ENCODE peak calls at places on chromosomes 7 and 10, in five cellular contexts. E, I, H, K and B are unnamed samples.

GRCh38 chr10:101133489-101134298 is 2.6 kb downstream of the TLX1 start:
- DNase-seq in K (no peak), I (no peak), H (no peak), E (no peak), B (no peak)

GRCh38 chr10:24324651-24325050 is 115.7 kb downstream of the KIAA1217 start:
- DNase-seq in K (no peak), E (no peak), I (no peak), H (no peak), B (no peak)

GRCh38 chr7:4849390-4849789 is 12.4 kb downstream of the PAPOLB start:
- DNase-seq in H (no peak), E (peak; percentile 9), K (no peak), I (peak; percentile 21), B (no peak)

GRCh38 chr10:60627778-60628773 is 150.2 kb upstream of the CDK1 start:
- DNase-seq in E (no peak), I (no peak), K (no peak), H (no peak), B (no peak)

GRCh38 chr10:230758-231157 is 95.5 kb downstream of the ZMYND11 start:
- DNase-seq in E (no peak), I (peak; percentile 17), K (no peak), H (no peak), B (no peak)

GRCh38 chr10:84603971-84604370 is 275.6 kb downstream of the CCSER2 start:
- DNase-seq in I (no peak), E (no peak), K (no peak), H (no peak), B (no peak)

GRCh38 chr7:48192996-48193395 is 21.7 kb downstream of the ABCA13 start:
- DNase-seq in E (no peak), I (no peak), H (no peak), K (no peak), B (no peak)

GRCh38 chr10:103985726-103986125 is 18.8 kb downstream of the SLK start:
- DNase-seq in E (no peak), I (no peak), K (no peak), H (no peak), B (no peak)

GRCh38 chr10:98555011-98555619 is 108.4 kb upstream of the HPS1 start:
- DNase-seq in H (no peak), E (no peak), K (no peak), I (no peak), B (no peak)

GRCh38 chr7:40232242-40232929 is 97.6 kb downstream of the SUGCT start:
- DNase-seq in E (peak; percentile 28), H (no peak), I (peak; percentile 21), K (no peak), B (no peak)

GRCh38 chr7:30238721-30239441 is 45.5 kb upstream of the ZNRF2 start:
- DNase-seq in I (no peak), E (no peak), K (peak; percentile 76), H (no peak), B (no peak)

GRCh38 chr7:3404490-3404889 is 103.4 kb downstream of the SDK1 start:
- DNase-seq in H (no peak), E (no peak), K (no peak), I (no peak), B (no peak)

GRCh38 chr10:80411267-80411668 is 2.9 kb downstream of the PRXL2A start:
- DNase-seq in I (no peak), H (no peak), K (peak; percentile 48), E (no peak), B (no peak)

GRCh38 chr7:28800150-28800549 is 158.0 kb downstream of the TRIL start:
- DNase-seq in E (no peak), H (no peak), K (peak; percentile 35), I (no peak), B (no peak)

GRCh38 chr10:62637249-62638061 is 167.1 kb upstream of the ADO start:
- DNase-seq in I (no peak), K (no peak), E (peak; percentile 22), H (peak; percentile 49), B (no peak)

GRCh38 chr10:11610151-11610854 is 1.1 kb downstream of the USP6NL start:
- DNase-seq in I (no peak), E (no peak), K (no peak), H (no peak), B (no peak)

GRCh38 chr10:64271983-64272382 is 750.8 kb downstream of the REEP3 start:
- DNase-seq in I (no peak), E (no peak), K (no peak), H (no peak), B (no peak)

GRCh38 chr10:75654171-75654772 is 222.8 kb downstream of the LRMDA start:
- DNase-seq in E (no peak), H (no peak), K (no peak), I (no peak), B (no peak)

GRCh38 chr10:114868801-114869200 is 47.2 kb downstream of the FHIP2A start:
- DNase-seq in H (no peak), I (no peak), K (no peak), E (no peak), B (no peak)

GRCh38 chr7:18257711-18258110 is 230.1 kb upstream of the PRPS1L1 start:
- DNase-seq in K (no peak), E (no peak), I (no peak), H (no peak), B (no peak)

GRCh38 chr10:87093461-87094372 is 926 bp downstream of the GLUD1 start:
- DNase-seq in K (peak; percentile 75), I (peak; percentile 45), H (peak; percentile 49), E (peak; percentile 65), B (peak; percentile 16)

GRCh38 chr10:72076756-72077155 is 11.6 kb downstream of the SPOCK2 start:
- DNase-seq in I (no peak), H (no peak), E (no peak), K (no peak), B (no peak)

GRCh38 chr10:72072639-72073038 is 15.7 kb downstream of the SPOCK2 start:
- DNase-seq in E (no peak), H (no peak), K (no peak), I (no peak), B (no peak)

GRCh38 chr10:72073677-72074412 is 14.5 kb downstream of the SPOCK2 start:
- DNase-seq in I (no peak), E (no peak), K (no peak), H (no peak), B (no peak)

GRCh38 chr10:72075184-72076115 is 12.9 kb downstream of the SPOCK2 start:
- DNase-seq in K (no peak), H (no peak), I (no peak), E (no peak), B (no peak)

DNA sequence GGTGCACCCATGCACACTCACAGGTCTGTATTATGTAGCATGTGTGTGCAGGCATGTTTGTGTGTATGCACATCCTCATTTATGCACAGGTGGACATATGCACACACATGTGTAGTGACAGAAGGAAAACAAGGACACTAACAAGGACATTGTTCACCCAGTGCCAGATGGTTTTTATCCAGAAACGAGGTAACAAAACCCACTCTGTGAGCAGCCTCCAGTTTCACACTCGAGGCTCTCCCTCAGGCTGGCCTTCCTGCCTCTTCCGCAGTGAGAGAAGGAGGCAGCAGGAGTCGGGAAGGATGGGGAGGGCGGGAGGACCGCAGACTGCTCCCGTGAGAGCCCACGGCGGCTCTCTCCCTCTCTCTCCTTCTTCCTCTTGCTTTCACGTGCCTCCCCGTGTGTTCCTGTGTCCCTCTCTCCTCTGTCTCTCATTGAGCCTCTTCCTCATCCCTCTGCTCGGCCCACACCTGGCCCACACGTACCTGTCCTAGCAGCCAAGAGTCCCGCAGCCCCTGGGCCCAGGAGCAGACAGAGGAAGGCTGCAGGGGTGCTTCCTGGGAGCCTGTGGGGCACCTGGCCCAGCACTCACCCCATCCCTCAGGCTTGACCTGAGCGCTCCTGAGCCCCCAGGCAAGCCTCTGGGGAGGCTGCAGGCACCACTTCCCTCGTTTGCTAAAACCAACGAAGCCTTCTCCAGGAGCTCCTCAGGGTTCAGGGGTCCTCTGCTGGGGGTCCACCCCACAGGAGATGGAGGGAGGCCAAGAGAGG is 13.8 kb downstream of the SPOCK2 start:
- DNase-seq in I (no peak), K (no peak), H (no peak), E (no peak), B (no peak)
- H3K27ac ChIP-seq in I (no peak overlapping the region), K (no peak overlapping the region), H (peak overlapping the region; percentile 60), E (no peak overlapping the region), B (no peak overlapping the region)

GRCh38 chr10:110636932-110637557 is 7.1 kb upstream of the RBM20 start:
- DNase-seq in E (no peak), H (no peak), K (no peak), I (no peak), B (no peak)
- H3K27ac ChIP-seq in E (no peak overlapping the region), H (no peak overlapping the region), K (no peak overlapping the region), I (peak overlapping the region; percentile 64), B (no peak overlapping the region)

GRCh38 chr7:876077-876971 is at the start of gene GET4:
- DNase-seq in K (peak; percentile 96), H (peak; percentile 94), E (peak; percentile 96), I (peak; percentile 79), B (peak; percentile 95)
- H3K27ac ChIP-seq in K (peak within 1 kb of the TSS; percentile 80), H (peak within 1 kb of the TSS; percentile 67), E (peak within 1 kb of the TSS; percentile 87), I (peak within 1 kb of the TSS; percentile 93), B (peak within 1 kb of the TSS; percentile 82)

DNA sequence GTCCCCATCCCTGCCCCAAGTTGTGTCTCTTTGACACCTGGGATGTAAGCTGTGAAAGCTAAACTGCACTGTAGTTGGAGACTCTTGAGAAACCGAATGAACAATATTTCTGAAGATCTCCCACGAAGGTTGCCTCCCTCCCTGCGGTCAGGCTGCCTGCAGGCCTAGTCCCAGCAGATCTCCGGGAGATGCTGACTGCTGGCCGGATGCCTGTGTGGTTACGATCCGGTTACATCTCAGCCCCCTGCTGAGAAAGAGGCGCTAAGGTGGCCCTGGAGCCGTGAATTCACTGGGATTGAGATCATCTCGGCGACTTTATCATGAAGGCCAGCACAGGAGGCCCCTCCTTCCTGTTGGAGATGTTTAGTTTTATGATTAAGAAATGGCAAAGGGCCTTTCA is 177.8 kb downstream of the PRKAG2 start:
- DNase-seq in E (no peak), H (no peak), I (peak; percentile 65), K (no peak), B (no peak)
- H3K27ac ChIP-seq in E (no peak overlapping the region), H (no peak overlapping the region), I (peak overlapping the region; percentile 83), K (no peak overlapping the region), B (no peak overlapping the region)